ENCODE peak calls at places on chromosomes 3 and 15, in ten cellular contexts. U, X, S, O, J, B, I, H, Y and L are unnamed samples.

GRCh38 chr3:163058190-163058854 is 1561.7 kb downstream of the OTOL1 start:
- DNase-seq in U (no peak), X (no peak), S (no peak), O (no peak), J (no peak), B (no peak), I (no peak), H (no peak), Y (no peak), L (no peak)

GRCh38 chr3:162973518-162973917 is 1476.9 kb downstream of the OTOL1 start:
- DNase-seq in U (no peak), X (no peak), S (no peak), O (no peak), J (no peak), B (no peak), I (no peak), H (no peak), Y (no peak), L (no peak)

GRCh38 chr3:172918165-172918564 is 167.6 kb downstream of the ECT2 start:
- DNase-seq in U (no peak), X (peak; percentile 56), S (no peak), O (no peak), J (no peak), B (no peak), I (no peak), H (no peak), Y (peak; percentile 10), L (no peak)

GRCh38 chr3:38553071-38553470 is 56.9 kb downstream of the EXOG start:
- DNase-seq in U (no peak), X (no peak), S (no peak), O (no peak), J (no peak), B (no peak), I (no peak), H (no peak), Y (no peak), L (no peak)

GRCh38 chr3:167650459-167650858 is 3.3 kb downstream of the WDR49 start:
- DNase-seq in U (no peak), X (no peak), S (no peak), O (no peak), J (no peak), B (no peak), I (no peak), H (no peak), Y (no peak), L (no peak)

GRCh38 chr3:69092030-69092513 is 7.3 kb downstream of the ARL6IP5 start:
- DNase-seq in U (no peak), X (no peak), S (no peak), O (no peak), J (no peak), B (no peak), I (no peak), H (no peak), Y (no peak), L (no peak)

GRCh38 chr3:183455064-183455463 is 26.6 kb upstream of the MCF2L2 start:
- DNase-seq in U (no peak), X (no peak), S (no peak), O (peak; percentile 58), J (no peak), B (no peak), I (peak; percentile 39), H (no peak), Y (peak; percentile 83), L (no peak)

GRCh38 chr3:56747150-56747549 is 54.6 kb downstream of the ARHGEF3 start:
- DNase-seq in U (no peak), X (no peak), S (no peak), O (no peak), J (no peak), B (peak; percentile 43), I (no peak), H (no peak), Y (no peak), L (no peak)

GRCh38 chr3:79632842-79633241 is 135.0 kb downstream of the ROBO1 start:
- DNase-seq in U (no peak), X (no peak), S (no peak), O (no peak), J (no peak), B (no peak), I (peak; percentile 22), H (no peak), Y (no peak), L (no peak)

GRCh38 chr3:17070560-17070959 is 185.8 kb downstream of the PLCL2 start:
- DNase-seq in U (no peak), X (no peak), S (peak; percentile 69), O (no peak), J (no peak), B (peak; percentile 57), I (no peak), H (peak; percentile 67), Y (peak; percentile 87), L (no peak)

GRCh38 chr3:13301295-13301987 is 118.7 kb downstream of the NUP210 start:
- DNase-seq in U (peak; percentile 30), X (no peak), S (no peak), O (peak; percentile 57), J (peak; percentile 64), B (peak; percentile 95), I (peak; percentile 73), H (no peak), Y (peak; percentile 82), L (peak; percentile 45)

GRCh38 chr3:61522629-61523028 is 38.7 kb upstream of the PTPRG start:
- DNase-seq in U (no peak), X (no peak), S (no peak), O (no peak), J (no peak), B (no peak), I (no peak), H (no peak), Y (no peak), L (no peak)

GRCh38 chr3:102259636-102260035 is 175.2 kb upstream of the ZPLD1 start:
- DNase-seq in U (no peak), X (no peak), S (no peak), O (no peak), J (no peak), B (no peak), I (peak; percentile 71), H (no peak), Y (no peak), L (peak; percentile 51)

GRCh38 chr15:85831415-85832113 is 36.8 kb upstream of the KLHL25 start:
- DNase-seq in U (no peak), X (peak; percentile 68), S (peak; percentile 60), O (peak; percentile 71), J (peak; percentile 26), B (peak; percentile 79), I (peak; percentile 57), H (peak; percentile 58), Y (peak; percentile 56), L (no peak)

GRCh38 chr15:68352401-68353062 is 75.0 kb downstream of the FEM1B start:
- DNase-seq in U (peak; percentile 82), X (no peak), S (peak; percentile 55), O (peak; percentile 31), J (peak; percentile 74), B (no peak), I (peak; percentile 87), H (peak; percentile 48), Y (peak; percentile 97), L (peak; percentile 84)

DNA sequence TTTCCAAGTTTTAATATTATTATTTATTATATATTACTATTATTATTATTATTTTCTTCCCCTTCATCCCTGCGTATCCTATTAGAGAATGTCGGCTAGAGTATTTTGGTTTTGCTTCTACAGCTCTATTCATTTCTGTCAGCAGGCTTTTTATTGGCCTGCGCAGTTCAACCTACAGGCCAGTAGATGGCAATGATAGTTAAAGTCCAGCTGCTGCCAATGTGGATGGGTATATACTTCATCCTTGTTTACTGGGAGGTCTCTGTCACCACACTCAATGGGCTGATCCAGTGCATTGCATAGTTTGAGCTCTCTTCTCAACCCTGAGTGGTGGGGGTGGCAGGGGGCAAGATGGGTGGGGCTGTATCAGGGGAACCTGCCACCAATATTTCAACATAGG is 799.8 kb downstream of the NSUN3 start:
- DNase-seq in U (no peak), X (peak; percentile 17), S (no peak), O (no peak), J (peak; percentile 4), B (peak; percentile 63), I (peak; percentile 54), H (no peak), Y (peak; percentile 59), L (no peak)
- TF ChIP-seq CTCF in U (peak; percentile 40), X (peak; percentile 56), S (peak; percentile 35), O (no peak), J (peak; percentile 49), B (peak; percentile 74), I (peak; percentile 86), H (no peak), Y (peak; percentile 70), L (peak; percentile 57)

DNA sequence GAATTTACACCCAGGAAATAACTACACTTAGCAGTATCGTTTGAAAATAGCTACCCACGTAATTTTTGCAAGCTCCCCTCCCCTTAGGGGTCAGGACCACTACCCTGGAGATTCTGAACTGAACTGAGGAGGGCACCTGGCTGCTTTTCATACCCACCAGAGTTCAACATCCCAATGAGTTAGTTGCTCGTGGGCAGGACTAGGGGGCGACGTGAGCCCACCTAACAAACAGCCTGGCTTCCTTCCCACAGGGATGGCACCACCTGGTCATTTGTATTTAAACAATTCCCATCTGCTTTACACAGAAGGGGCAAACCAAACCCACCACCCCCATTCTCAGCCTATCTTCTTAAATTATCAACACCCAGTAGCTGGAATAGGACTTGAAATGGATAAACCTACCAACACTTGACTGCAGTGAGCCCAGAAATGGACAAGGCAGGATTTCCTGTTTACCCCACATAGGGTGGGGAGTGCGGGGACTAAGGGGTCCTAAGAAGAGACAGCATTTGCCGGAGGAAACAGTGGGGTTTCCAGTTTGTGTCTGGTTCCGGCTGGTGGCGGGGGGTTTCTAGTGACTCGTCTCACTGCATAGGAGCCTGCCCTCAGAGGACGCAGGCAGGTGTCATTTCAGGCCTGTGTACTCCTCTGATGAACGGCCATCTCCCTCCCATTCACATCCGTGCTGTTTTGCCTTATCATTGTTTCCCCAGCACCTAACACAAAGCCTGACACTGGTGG is 11.6 kb upstream of the VGLL4 start:
- DNase-seq in U (no peak), X (peak; percentile 15), S (no peak), O (no peak), J (no peak), B (peak; percentile 64), I (no peak), H (no peak), Y (peak; percentile 31), L (no peak)
- TF ChIP-seq CTCF in U (peak; percentile 39), X (peak; percentile 22), S (no peak), O (no peak), J (no peak), B (peak; percentile 89), I (no peak), H (no peak), Y (peak; percentile 64), L (peak; percentile 55)

GRCh38 chr15:45314960-45315359 is 62.9 kb downstream of the SLC28A2 start:
- DNase-seq in U (no peak), X (no peak), S (no peak), O (no peak), J (no peak), B (peak; percentile 78), I (peak; percentile 30), H (no peak), Y (peak; percentile 65), L (no peak)
- TF ChIP-seq CTCF in U (peak; percentile 27), X (no peak), S (peak; percentile 6), O (no peak), J (no peak), B (peak; percentile 66), I (no peak), H (no peak), Y (peak; percentile 50), L (peak; percentile 28)

DNA sequence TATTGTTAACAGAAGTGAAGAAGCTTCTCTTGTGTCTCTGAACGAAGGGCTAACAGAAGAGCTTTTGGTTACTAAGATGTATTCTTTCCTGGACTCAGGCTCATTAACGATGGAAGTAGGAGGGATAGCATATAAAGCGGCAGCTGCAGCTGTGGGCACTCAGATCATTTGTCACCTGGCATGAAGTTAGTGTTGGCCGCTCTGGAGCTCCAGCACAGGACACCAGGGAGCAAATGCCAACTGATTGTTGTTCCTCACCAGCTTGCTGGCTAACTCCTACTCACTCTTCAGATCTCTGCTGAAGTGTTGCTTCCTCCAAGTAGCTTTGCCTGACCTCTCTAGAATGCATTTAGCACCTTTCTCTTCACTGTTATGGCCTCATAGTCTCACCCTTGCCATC is 15.6 kb upstream of the SLITRK3 start:
- DNase-seq in U (no peak), X (no peak), S (no peak), O (no peak), J (no peak), B (no peak), I (no peak), H (no peak), Y (no peak), L (no peak)
- TF ChIP-seq CTCF in U (no peak), X (no peak), S (no peak), O (no peak), J (no peak), B (no peak), I (no peak), H (no peak), Y (no peak), L (no peak)